ENCODE peak calls at places on chromosomes 1 and 21, in ten cellular contexts. One of them, this sample, is unnamed.

GRCh38 chr1:213274140-213274539 is 223.1 kb downstream of the RPS6KC1 start:
- DNase-seq in adrenal gland: no peak
- DNase-seq in astrocyte of the cerebellum: no peak
- DNase-seq in left ventricle myocardium inferior: no peak
- DNase-seq in AG04450: no peak
- DNase-seq in cardiac fibroblast: no peak
- DNase-seq in cardiac muscle cell: no peak
- DNase-seq in breast epithelium: no peak
- DNase-seq in HCT116: no peak
- DNase-seq in stomach: no peak
- DNase-seq in this sample: no peak

GRCh38 chr21:34967509-34968289 is 81.4 kb downstream of the RUNX1 start:
- DNase-seq in adrenal gland: no peak
- DNase-seq in astrocyte of the cerebellum: no peak
- DNase-seq in left ventricle myocardium inferior: no peak
- DNase-seq in AG04450: no peak
- DNase-seq in cardiac fibroblast: no peak
- DNase-seq in cardiac muscle cell: no peak
- DNase-seq in breast epithelium: no peak
- DNase-seq in HCT116: no peak
- DNase-seq in stomach: no peak
- DNase-seq in this sample: no peak

GRCh38 chr1:157377216-157377821 is 175.0 kb downstream of the FCRL5 start:
- DNase-seq in adrenal gland: peak
- DNase-seq in astrocyte of the cerebellum: no peak
- DNase-seq in left ventricle myocardium inferior: no peak
- DNase-seq in AG04450: no peak
- DNase-seq in cardiac fibroblast: peak
- DNase-seq in cardiac muscle cell: peak
- DNase-seq in breast epithelium: no peak
- DNase-seq in HCT116: peak
- DNase-seq in stomach: peak
- DNase-seq in this sample: no peak

GRCh38 chr1:9417695-9418094 is 121.6 kb upstream of the SLC25A33 start:
- DNase-seq in adrenal gland: no peak
- DNase-seq in astrocyte of the cerebellum: no peak
- DNase-seq in left ventricle myocardium inferior: no peak
- DNase-seq in AG04450: no peak
- DNase-seq in cardiac fibroblast: no peak
- DNase-seq in cardiac muscle cell: no peak
- DNase-seq in breast epithelium: no peak
- DNase-seq in HCT116: no peak
- DNase-seq in stomach: no peak
- DNase-seq in this sample: no peak

GRCh38 chr1:219555802-219556201 is 57.1 kb downstream of the ZC3H11B start:
- DNase-seq in adrenal gland: no peak
- DNase-seq in astrocyte of the cerebellum: peak
- DNase-seq in left ventricle myocardium inferior: no peak
- DNase-seq in AG04450: peak
- DNase-seq in cardiac fibroblast: peak
- DNase-seq in cardiac muscle cell: no peak
- DNase-seq in breast epithelium: no peak
- DNase-seq in HCT116: no peak
- DNase-seq in stomach: no peak
- DNase-seq in this sample: peak

GRCh38 chr1:89669445-89669844 is 36.5 kb downstream of the LRRC8C start:
- DNase-seq in adrenal gland: no peak
- DNase-seq in astrocyte of the cerebellum: no peak
- DNase-seq in left ventricle myocardium inferior: no peak
- DNase-seq in AG04450: no peak
- DNase-seq in cardiac fibroblast: no peak
- DNase-seq in cardiac muscle cell: no peak
- DNase-seq in breast epithelium: no peak
- DNase-seq in HCT116: no peak
- DNase-seq in stomach: no peak
- DNase-seq in this sample: no peak

GRCh38 chr1:44707959-44708831 is 22.8 kb downstream of the RNU5D-1 start:
- DNase-seq in adrenal gland: peak
- DNase-seq in astrocyte of the cerebellum: no peak
- DNase-seq in left ventricle myocardium inferior: no peak
- DNase-seq in AG04450: no peak
- DNase-seq in cardiac fibroblast: peak
- DNase-seq in cardiac muscle cell: peak
- DNase-seq in breast epithelium: no peak
- DNase-seq in HCT116: peak
- DNase-seq in stomach: no peak
- DNase-seq in this sample: no peak

GRCh38 chr1:101190441-101190840 is 46.4 kb upstream of the S1PR1 start:
- DNase-seq in adrenal gland: no peak
- DNase-seq in astrocyte of the cerebellum: no peak
- DNase-seq in left ventricle myocardium inferior: no peak
- DNase-seq in AG04450: no peak
- DNase-seq in cardiac fibroblast: peak
- DNase-seq in cardiac muscle cell: no peak
- DNase-seq in breast epithelium: no peak
- DNase-seq in HCT116: no peak
- DNase-seq in stomach: no peak
- DNase-seq in this sample: no peak

GRCh38 chr1:16391408-16391807 is 24.4 kb downstream of the SZRD1 start:
- DNase-seq in adrenal gland: no peak
- DNase-seq in astrocyte of the cerebellum: no peak
- DNase-seq in left ventricle myocardium inferior: no peak
- DNase-seq in AG04450: no peak
- DNase-seq in cardiac fibroblast: no peak
- DNase-seq in cardiac muscle cell: no peak
- DNase-seq in breast epithelium: no peak
- DNase-seq in HCT116: no peak
- DNase-seq in stomach: no peak
- DNase-seq in this sample: no peak

GRCh38 chr1:214670098-214670497 is 67.1 kb downstream of the CENPF start:
- DNase-seq in adrenal gland: peak
- DNase-seq in astrocyte of the cerebellum: no peak
- DNase-seq in left ventricle myocardium inferior: peak
- DNase-seq in AG04450: no peak
- DNase-seq in cardiac fibroblast: peak
- DNase-seq in cardiac muscle cell: peak
- DNase-seq in breast epithelium: no peak
- DNase-seq in HCT116: no peak
- DNase-seq in stomach: peak
- DNase-seq in this sample: no peak

GRCh38 chr1:47684964-47685762 is 247.3 kb downstream of the FOXD2 start:
- DNase-seq in adrenal gland: peak
- DNase-seq in astrocyte of the cerebellum: peak
- DNase-seq in left ventricle myocardium inferior: no peak
- DNase-seq in AG04450: no peak
- DNase-seq in cardiac fibroblast: no peak
- DNase-seq in cardiac muscle cell: no peak
- DNase-seq in breast epithelium: no peak
- DNase-seq in HCT116: no peak
- DNase-seq in stomach: no peak
- DNase-seq in this sample: peak

GRCh38 chr1:44315521-44315920 is 39.5 kb downstream of the ERI3 start:
- DNase-seq in adrenal gland: no peak
- DNase-seq in astrocyte of the cerebellum: no peak
- DNase-seq in left ventricle myocardium inferior: no peak
- DNase-seq in AG04450: no peak
- DNase-seq in cardiac fibroblast: no peak
- DNase-seq in cardiac muscle cell: no peak
- DNase-seq in breast epithelium: no peak
- DNase-seq in HCT116: no peak
- DNase-seq in stomach: no peak
- DNase-seq in this sample: no peak

DNA sequence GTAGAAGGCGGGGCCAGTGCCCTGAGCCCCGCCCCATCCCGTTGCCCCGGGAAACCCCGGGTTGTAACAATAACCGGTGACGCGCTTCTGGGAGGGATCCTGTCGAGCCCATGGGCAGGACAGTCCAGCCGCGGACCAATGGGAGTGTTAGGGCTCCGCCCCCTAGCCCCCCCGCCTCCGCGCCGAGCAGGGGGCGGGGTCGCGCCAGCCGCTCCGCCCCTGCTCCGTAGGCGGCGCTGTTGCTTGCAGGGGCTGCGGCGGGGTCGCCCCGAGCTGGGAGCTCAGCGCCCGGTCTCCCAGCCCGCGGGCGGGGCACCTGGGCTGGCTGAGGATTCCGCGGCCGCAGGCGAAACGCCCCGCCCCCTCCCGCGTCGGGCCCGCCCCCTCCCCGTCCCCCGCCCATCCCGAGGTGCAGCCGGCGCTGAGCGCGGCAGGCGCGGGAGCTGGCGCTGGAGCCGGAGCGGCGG is at the start of gene FOXO6:
- DNase-seq in adrenal gland: peak
- DNase-seq in astrocyte of the cerebellum: peak
- DNase-seq in left ventricle myocardium inferior: peak
- DNase-seq in AG04450: peak
- DNase-seq in cardiac fibroblast: peak
- DNase-seq in cardiac muscle cell: peak
- DNase-seq in breast epithelium: peak
- DNase-seq in HCT116: peak
- DNase-seq in stomach: peak
- DNase-seq in this sample: peak
- TF ChIP-seq CTCF in adrenal gland: peak
- TF ChIP-seq CTCF in astrocyte of the cerebellum: peak
- TF ChIP-seq CTCF in left ventricle myocardium inferior: peak
- TF ChIP-seq CTCF in AG04450: peak
- TF ChIP-seq CTCF in cardiac fibroblast: no peak
- TF ChIP-seq CTCF in cardiac muscle cell: peak
- TF ChIP-seq CTCF in breast epithelium: peak
- TF ChIP-seq CTCF in HCT116: no peak
- TF ChIP-seq CTCF in stomach: peak
- TF ChIP-seq CTCF in this sample: peak

GRCh38 chr1:164577291-164577690 is 18.3 kb downstream of the PBX1 start:
- DNase-seq in adrenal gland: no peak
- DNase-seq in astrocyte of the cerebellum: no peak
- DNase-seq in left ventricle myocardium inferior: no peak
- DNase-seq in AG04450: no peak
- DNase-seq in cardiac fibroblast: peak
- DNase-seq in cardiac muscle cell: no peak
- DNase-seq in breast epithelium: no peak
- DNase-seq in HCT116: no peak
- DNase-seq in stomach: no peak
- DNase-seq in this sample: no peak

GRCh38 chr1:164575356-164575755 is 16.4 kb downstream of the PBX1 start:
- DNase-seq in adrenal gland: no peak
- DNase-seq in astrocyte of the cerebellum: no peak
- DNase-seq in left ventricle myocardium inferior: no peak
- DNase-seq in AG04450: no peak
- DNase-seq in cardiac fibroblast: no peak
- DNase-seq in cardiac muscle cell: no peak
- DNase-seq in breast epithelium: no peak
- DNase-seq in HCT116: no peak
- DNase-seq in stomach: no peak
- DNase-seq in this sample: no peak

GRCh38 chr1:164565356-164565755 is 6.4 kb downstream of the PBX1 start:
- DNase-seq in adrenal gland: no peak
- DNase-seq in astrocyte of the cerebellum: no peak
- DNase-seq in left ventricle myocardium inferior: no peak
- DNase-seq in AG04450: no peak
- DNase-seq in cardiac fibroblast: no peak
- DNase-seq in cardiac muscle cell: peak
- DNase-seq in breast epithelium: no peak
- DNase-seq in HCT116: no peak
- DNase-seq in stomach: no peak
- DNase-seq in this sample: no peak

GRCh38 chr1:164576311-164577271 is 17.6 kb downstream of the PBX1 start:
- DNase-seq in adrenal gland: peak
- DNase-seq in astrocyte of the cerebellum: no peak
- DNase-seq in left ventricle myocardium inferior: peak
- DNase-seq in AG04450: peak
- DNase-seq in cardiac fibroblast: peak
- DNase-seq in cardiac muscle cell: peak
- DNase-seq in breast epithelium: no peak
- DNase-seq in HCT116: no peak
- DNase-seq in stomach: no peak
- DNase-seq in this sample: no peak

GRCh38 chr1:164571333-164571732 is 12.3 kb downstream of the PBX1 start:
- DNase-seq in adrenal gland: no peak
- DNase-seq in astrocyte of the cerebellum: no peak
- DNase-seq in left ventricle myocardium inferior: no peak
- DNase-seq in AG04450: no peak
- DNase-seq in cardiac fibroblast: no peak
- DNase-seq in cardiac muscle cell: no peak
- DNase-seq in breast epithelium: no peak
- DNase-seq in HCT116: no peak
- DNase-seq in stomach: no peak
- DNase-seq in this sample: no peak
- H3K4me3 ChIP-seq in adrenal gland: no peak
- H3K4me3 ChIP-seq in astrocyte of the cerebellum: no peak
- H3K4me3 ChIP-seq in left ventricle myocardium inferior: no peak
- H3K4me3 ChIP-seq in AG04450: no peak
- H3K4me3 ChIP-seq in cardiac fibroblast: no peak
- H3K4me3 ChIP-seq in cardiac muscle cell: no peak
- H3K4me3 ChIP-seq in breast epithelium: no peak
- H3K4me3 ChIP-seq in HCT116: no peak
- H3K4me3 ChIP-seq in stomach: no peak
- H3K4me3 ChIP-seq in this sample: no peak

GRCh38 chr1:177703888-177704446 is 265.9 kb downstream of the SEC16B start:
- DNase-seq in adrenal gland: no peak
- DNase-seq in astrocyte of the cerebellum: no peak
- DNase-seq in left ventricle myocardium inferior: no peak
- DNase-seq in AG04450: no peak
- DNase-seq in cardiac fibroblast: no peak
- DNase-seq in cardiac muscle cell: no peak
- DNase-seq in breast epithelium: no peak
- DNase-seq in HCT116: no peak
- DNase-seq in stomach: no peak
- DNase-seq in this sample: no peak
- TF ChIP-seq CTCF in adrenal gland: no peak
- TF ChIP-seq CTCF in astrocyte of the cerebellum: no peak
- TF ChIP-seq CTCF in left ventricle myocardium inferior: no peak
- TF ChIP-seq CTCF in AG04450: no peak
- TF ChIP-seq CTCF in cardiac fibroblast: no peak
- TF ChIP-seq CTCF in cardiac muscle cell: no peak
- TF ChIP-seq CTCF in breast epithelium: no peak
- TF ChIP-seq CTCF in HCT116: no peak
- TF ChIP-seq CTCF in stomach: no peak
- TF ChIP-seq CTCF in this sample: no peak

DNA sequence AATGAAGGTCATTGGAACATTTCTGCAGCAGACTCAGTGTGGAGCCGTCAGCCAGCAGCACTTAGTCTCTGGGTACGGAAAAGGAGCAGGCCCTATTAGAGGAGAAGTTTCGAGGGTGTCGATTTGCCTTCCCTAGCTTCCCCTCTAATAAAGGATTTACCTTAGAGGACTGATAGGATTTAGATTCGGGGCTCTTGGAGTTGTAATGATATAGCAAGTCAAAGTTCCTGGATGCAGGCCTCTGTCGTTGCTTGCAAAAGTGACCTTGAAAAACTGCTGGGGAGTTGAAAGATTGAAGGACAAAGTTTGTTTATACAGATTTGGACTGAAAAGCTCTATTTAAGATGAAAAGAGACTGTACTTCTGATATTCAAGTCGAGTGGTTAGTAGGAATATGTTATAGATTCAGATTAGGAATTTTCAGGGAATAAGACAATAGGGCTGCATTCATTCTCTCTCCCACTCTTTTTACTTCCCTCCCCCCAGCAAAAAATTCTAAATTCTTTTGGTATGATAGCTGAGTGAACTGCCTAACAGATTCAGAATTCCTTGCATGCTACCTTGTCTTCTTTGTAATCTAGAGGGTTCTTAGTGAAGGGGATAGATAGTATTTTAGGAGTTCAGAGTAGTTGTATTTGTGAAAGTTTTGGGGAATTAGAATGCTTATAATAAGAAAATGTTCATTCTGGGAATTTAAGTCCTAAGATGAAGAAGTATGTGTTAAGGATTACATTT is 19.2 kb downstream of the NFYC start:
- DNase-seq in adrenal gland: no peak
- DNase-seq in astrocyte of the cerebellum: no peak
- DNase-seq in left ventricle myocardium inferior: no peak
- DNase-seq in AG04450: no peak
- DNase-seq in cardiac fibroblast: peak
- DNase-seq in cardiac muscle cell: peak
- DNase-seq in breast epithelium: no peak
- DNase-seq in HCT116: no peak
- DNase-seq in stomach: no peak
- DNase-seq in this sample: no peak
- H3K4me3 ChIP-seq in adrenal gland: no peak
- H3K4me3 ChIP-seq in astrocyte of the cerebellum: peak
- H3K4me3 ChIP-seq in left ventricle myocardium inferior: peak
- H3K4me3 ChIP-seq in AG04450: peak
- H3K4me3 ChIP-seq in cardiac fibroblast: peak
- H3K4me3 ChIP-seq in cardiac muscle cell: peak
- H3K4me3 ChIP-seq in breast epithelium: peak
- H3K4me3 ChIP-seq in HCT116: peak
- H3K4me3 ChIP-seq in stomach: peak
- H3K4me3 ChIP-seq in this sample: no peak

This sample was measured in LNCaP clone FGC.